ENCODE peak calls at places on chromosomes 3 and 15, in five cellular contexts. One of them, this sample, is unnamed. For H3K9me3 and H3K4me1, the result is how much of the 10 kb centered on the place peaks cover.

GRCh38 chr3:129304553-129305222 is 26.0 kb downstream of the HMCES start:
- DNase-seq in CD4-positive, alpha-beta memory T cell: no peak
- DNase-seq in GM23248: no peak
- DNase-seq in cardiac muscle cell: peak
- DNase-seq in BE2C: no peak
- DNase-seq in this sample: no peak

GRCh38 chr3:50287262-50287661 is 5.0 kb downstream of the IFRD2 start:
- DNase-seq in CD4-positive, alpha-beta memory T cell: no peak
- DNase-seq in GM23248: no peak
- DNase-seq in cardiac muscle cell: peak
- DNase-seq in BE2C: no peak
- DNase-seq in this sample: no peak

GRCh38 chr3:28726840-28727239 is 378.2 kb upstream of the AZI2 start:
- DNase-seq in CD4-positive, alpha-beta memory T cell: no peak
- DNase-seq in GM23248: peak
- DNase-seq in cardiac muscle cell: peak
- DNase-seq in BE2C: peak
- DNase-seq in this sample: peak

GRCh38 chr15:44286814-44287555 is 1.5 kb upstream of the GOLM2 start:
- DNase-seq in CD4-positive, alpha-beta memory T cell: peak
- DNase-seq in GM23248: peak
- DNase-seq in cardiac muscle cell: no peak
- DNase-seq in BE2C: no peak
- DNase-seq in this sample: no peak

GRCh38 chr3:140922634-140923033 is 19.0 kb upstream of the SLC25A36 start:
- DNase-seq in CD4-positive, alpha-beta memory T cell: no peak
- DNase-seq in GM23248: peak
- DNase-seq in cardiac muscle cell: no peak
- DNase-seq in BE2C: no peak
- DNase-seq in this sample: no peak

GRCh38 chr3:10344147-10344943 is 23.4 kb upstream of the SEC13 start:
- DNase-seq in CD4-positive, alpha-beta memory T cell: peak
- DNase-seq in GM23248: peak
- DNase-seq in cardiac muscle cell: peak
- DNase-seq in BE2C: peak
- DNase-seq in this sample: peak

GRCh38 chr15:61951949-61952348 is 108.3 kb downstream of the VPS13C start:
- DNase-seq in CD4-positive, alpha-beta memory T cell: no peak
- DNase-seq in GM23248: no peak
- DNase-seq in cardiac muscle cell: peak
- DNase-seq in BE2C: no peak
- DNase-seq in this sample: no peak

GRCh38 chr3:155870945-155871745 is 695 bp downstream of the GMPS start:
- DNase-seq in CD4-positive, alpha-beta memory T cell: peak
- DNase-seq in GM23248: peak
- DNase-seq in cardiac muscle cell: peak
- DNase-seq in BE2C: peak
- DNase-seq in this sample: peak

GRCh38 chr3:171890398-171890797 is 47.2 kb downstream of the TMEM212 start:
- DNase-seq in CD4-positive, alpha-beta memory T cell: no peak
- DNase-seq in GM23248: no peak
- DNase-seq in cardiac muscle cell: no peak
- DNase-seq in BE2C: no peak
- DNase-seq in this sample: no peak

GRCh38 chr3:132008841-132009638 is 25.8 kb downstream of the CPNE4 start:
- DNase-seq in CD4-positive, alpha-beta memory T cell: no peak
- DNase-seq in GM23248: no peak
- DNase-seq in cardiac muscle cell: peak
- DNase-seq in BE2C: peak
- DNase-seq in this sample: no peak

GRCh38 chr3:57073628-57074027 is 13.2 kb downstream of the SPATA12 start:
- DNase-seq in CD4-positive, alpha-beta memory T cell: no peak
- DNase-seq in GM23248: no peak
- DNase-seq in cardiac muscle cell: no peak
- DNase-seq in BE2C: no peak
- DNase-seq in this sample: no peak

GRCh38 chr3:126743781-126744180 is 39.7 kb downstream of the CHCHD6 start:
- DNase-seq in CD4-positive, alpha-beta memory T cell: no peak
- DNase-seq in GM23248: no peak
- DNase-seq in cardiac muscle cell: no peak
- DNase-seq in BE2C: no peak
- DNase-seq in this sample: no peak

GRCh38 chr15:64926661-64927060 is 15.0 kb downstream of the ANKDD1A start:
- DNase-seq in CD4-positive, alpha-beta memory T cell: no peak
- DNase-seq in GM23248: no peak
- DNase-seq in cardiac muscle cell: no peak
- DNase-seq in BE2C: no peak
- DNase-seq in this sample: no peak

GRCh38 chr15:85515212-85515611 is 134.8 kb downstream of the AKAP13 start:
- DNase-seq in CD4-positive, alpha-beta memory T cell: no peak
- DNase-seq in GM23248: peak
- DNase-seq in cardiac muscle cell: no peak
- DNase-seq in BE2C: no peak
- DNase-seq in this sample: no peak

DNA sequence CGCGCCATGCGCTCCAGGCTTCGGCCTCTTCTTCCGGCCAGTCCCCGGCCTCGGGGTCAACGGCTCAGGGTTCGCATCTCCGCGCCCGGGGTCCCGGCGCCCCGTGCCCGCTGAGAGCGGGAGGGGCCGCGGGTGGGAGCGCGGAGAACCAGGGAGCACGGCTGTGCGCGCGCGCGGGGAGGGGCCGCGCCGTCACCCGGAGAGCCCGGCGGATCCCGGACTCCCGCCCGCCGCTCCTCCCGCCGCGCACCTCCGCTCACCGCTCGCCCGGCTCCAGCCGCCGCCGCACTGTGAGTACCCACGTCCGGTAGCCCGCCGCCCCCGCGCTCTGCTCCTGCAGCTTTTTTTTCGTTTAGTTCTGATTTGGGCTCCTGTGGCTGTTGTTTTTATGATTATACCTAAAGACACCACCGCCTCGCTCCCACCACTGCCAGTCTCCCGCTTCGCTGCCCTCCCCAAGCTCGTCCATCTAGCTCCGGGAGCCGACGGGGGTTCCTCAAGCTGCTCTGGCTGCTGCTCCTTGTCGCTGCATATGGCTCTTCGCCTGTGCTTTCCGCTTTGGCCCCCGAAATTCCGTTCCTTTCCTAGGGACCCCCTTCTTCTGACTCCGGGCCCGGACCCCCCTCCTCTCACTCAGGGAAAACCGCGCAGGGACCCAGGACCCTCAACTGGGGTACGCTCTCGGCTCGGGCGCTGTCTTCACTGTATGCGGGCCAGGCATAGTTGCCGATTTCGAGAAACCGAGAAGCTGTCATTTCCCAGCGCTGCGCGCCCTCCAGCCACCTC is 1.7 kb upstream of the SKOR1 start:
- DNase-seq in CD4-positive, alpha-beta memory T cell: no peak
- DNase-seq in GM23248: no peak
- DNase-seq in cardiac muscle cell: no peak
- DNase-seq in BE2C: no peak
- DNase-seq in this sample: peak
- H3K9me3 ChIP-seq in CD4-positive, alpha-beta memory T cell: under half
- H3K9me3 ChIP-seq in GM23248: under half
- H3K9me3 ChIP-seq in cardiac muscle cell: under half
- H3K9me3 ChIP-seq in BE2C: under half
- H3K9me3 ChIP-seq in this sample: under half

GRCh38 chr3:152254031-152254430 is 14.7 kb upstream of the MBNL1 start:
- DNase-seq in CD4-positive, alpha-beta memory T cell: no peak
- DNase-seq in GM23248: no peak
- DNase-seq in cardiac muscle cell: no peak
- DNase-seq in BE2C: no peak
- DNase-seq in this sample: no peak

GRCh38 chr3:152253514-152253913 is 15.2 kb upstream of the MBNL1 start:
- DNase-seq in CD4-positive, alpha-beta memory T cell: no peak
- DNase-seq in GM23248: peak
- DNase-seq in cardiac muscle cell: no peak
- DNase-seq in BE2C: no peak
- DNase-seq in this sample: no peak

GRCh38 chr3:152256829-152257228 is 11.9 kb upstream of the MBNL1 start:
- DNase-seq in CD4-positive, alpha-beta memory T cell: no peak
- DNase-seq in GM23248: no peak
- DNase-seq in cardiac muscle cell: no peak
- DNase-seq in BE2C: no peak
- DNase-seq in this sample: no peak

GRCh38 chr3:152257246-152258074 is 11.3 kb upstream of the MBNL1 start:
- DNase-seq in CD4-positive, alpha-beta memory T cell: peak
- DNase-seq in GM23248: peak
- DNase-seq in cardiac muscle cell: no peak
- DNase-seq in BE2C: no peak
- DNase-seq in this sample: no peak

GRCh38 chr3:152255290-152255689 is 13.4 kb upstream of the MBNL1 start:
- DNase-seq in CD4-positive, alpha-beta memory T cell: no peak
- DNase-seq in GM23248: no peak
- DNase-seq in cardiac muscle cell: no peak
- DNase-seq in BE2C: no peak
- DNase-seq in this sample: no peak
- H3K4me1 ChIP-seq in CD4-positive, alpha-beta memory T cell: half or more
- H3K4me1 ChIP-seq in GM23248: under half
- H3K4me1 ChIP-seq in cardiac muscle cell: under half
- H3K4me1 ChIP-seq in BE2C: under half
- H3K4me1 ChIP-seq in this sample: under half

GRCh38 chr3:62376187-62376720 is 2.9 kb upstream of the FEZF2 start:
- DNase-seq in CD4-positive, alpha-beta memory T cell: no peak
- DNase-seq in GM23248: no peak
- DNase-seq in cardiac muscle cell: no peak
- DNase-seq in BE2C: no peak
- DNase-seq in this sample: no peak
- H3K9me3 ChIP-seq in CD4-positive, alpha-beta memory T cell: under half
- H3K9me3 ChIP-seq in GM23248: under half
- H3K9me3 ChIP-seq in cardiac muscle cell: under half
- H3K9me3 ChIP-seq in BE2C: under half
- H3K9me3 ChIP-seq in this sample: under half

DNA sequence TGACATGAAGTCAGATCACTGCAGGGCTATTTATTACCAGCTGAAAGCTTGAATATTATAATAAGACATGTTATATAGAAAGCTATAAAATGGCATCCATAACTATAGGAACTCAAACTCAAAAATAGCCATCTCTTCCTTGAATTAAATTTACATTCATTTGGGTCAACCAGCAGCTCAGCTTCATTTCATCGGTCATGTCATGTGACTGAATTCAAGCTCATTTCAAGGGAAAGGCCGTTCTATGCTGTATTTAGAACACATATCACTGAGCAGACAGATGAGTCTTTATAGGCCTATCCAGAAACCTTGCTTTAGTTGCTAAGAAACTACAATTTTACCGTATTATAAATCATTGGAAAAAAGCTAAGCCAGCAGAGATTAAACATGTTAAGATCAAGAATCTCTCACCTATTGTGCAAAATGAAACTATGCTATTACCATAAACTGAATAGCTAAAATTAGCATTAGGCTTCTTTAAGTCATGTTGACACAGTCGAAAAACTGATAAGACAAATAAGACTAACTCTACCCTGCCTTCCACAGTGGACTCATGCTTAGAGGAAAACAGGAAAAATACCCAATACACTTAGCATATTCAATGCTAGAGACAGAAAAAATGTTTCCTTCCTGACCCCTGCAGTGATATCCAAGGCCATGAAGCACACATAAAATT is 2.3 kb downstream of the NPTN start:
- DNase-seq in CD4-positive, alpha-beta memory T cell: no peak
- DNase-seq in GM23248: peak
- DNase-seq in cardiac muscle cell: no peak
- DNase-seq in BE2C: no peak
- DNase-seq in this sample: no peak
- H3K4me1 ChIP-seq in CD4-positive, alpha-beta memory T cell: under half
- H3K4me1 ChIP-seq in GM23248: half or more
- H3K4me1 ChIP-seq in cardiac muscle cell: under half
- H3K4me1 ChIP-seq in BE2C: under half
- H3K4me1 ChIP-seq in this sample: under half

GRCh38 chr3:70352215-70352614 is 39.8 kb upstream of the MDFIC2 start:
- DNase-seq in CD4-positive, alpha-beta memory T cell: no peak
- DNase-seq in GM23248: no peak
- DNase-seq in cardiac muscle cell: no peak
- DNase-seq in BE2C: no peak
- DNase-seq in this sample: no peak
- H3K9me3 ChIP-seq in CD4-positive, alpha-beta memory T cell: under half
- H3K9me3 ChIP-seq in GM23248: under half
- H3K9me3 ChIP-seq in cardiac muscle cell: under half
- H3K9me3 ChIP-seq in BE2C: under half
- H3K9me3 ChIP-seq in this sample: under half

GRCh38 chr3:187973977-187974856 is 179.7 kb upstream of the LPP start:
- DNase-seq in CD4-positive, alpha-beta memory T cell: no peak
- DNase-seq in GM23248: no peak
- DNase-seq in cardiac muscle cell: no peak
- DNase-seq in BE2C: no peak
- DNase-seq in this sample: no peak
- H3K4me1 ChIP-seq in CD4-positive, alpha-beta memory T cell: under half
- H3K4me1 ChIP-seq in GM23248: under half
- H3K4me1 ChIP-seq in cardiac muscle cell: under half
- H3K4me1 ChIP-seq in BE2C: under half
- H3K4me1 ChIP-seq in this sample: under half

DNA sequence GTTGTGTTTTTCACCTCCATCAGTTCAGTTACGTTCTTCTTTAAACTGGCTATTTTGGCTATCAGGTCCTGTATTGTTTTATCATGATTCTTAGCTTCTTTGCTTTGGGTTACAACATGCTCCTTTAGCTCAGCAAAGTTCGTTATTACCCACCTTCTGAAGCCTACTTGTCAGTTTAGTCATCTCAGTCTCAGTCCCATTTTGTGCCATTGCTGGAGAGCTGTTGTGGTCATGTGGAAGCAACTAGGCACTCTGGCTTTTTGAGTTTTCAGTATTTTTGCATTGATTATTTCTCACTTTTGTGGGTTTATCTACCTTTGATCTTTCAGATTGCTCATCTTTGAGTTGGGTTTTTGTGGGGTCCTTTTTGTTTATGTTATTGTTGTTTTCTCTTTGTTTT is 151.3 kb downstream of the CFAP20DC start:
- DNase-seq in CD4-positive, alpha-beta memory T cell: no peak
- DNase-seq in GM23248: no peak
- DNase-seq in cardiac muscle cell: no peak
- DNase-seq in BE2C: no peak
- DNase-seq in this sample: no peak
- H3K9me3 ChIP-seq in CD4-positive, alpha-beta memory T cell: under half
- H3K9me3 ChIP-seq in GM23248: under half
- H3K9me3 ChIP-seq in cardiac muscle cell: under half
- H3K9me3 ChIP-seq in BE2C: under half
- H3K9me3 ChIP-seq in this sample: under half

GRCh38 chr3:177106184-177106583 is 91.1 kb downstream of the TBL1XR1 start:
- DNase-seq in CD4-positive, alpha-beta memory T cell: no peak
- DNase-seq in GM23248: no peak
- DNase-seq in cardiac muscle cell: peak
- DNase-seq in BE2C: no peak
- DNase-seq in this sample: no peak
- H3K4me1 ChIP-seq in CD4-positive, alpha-beta memory T cell: half or more
- H3K4me1 ChIP-seq in GM23248: under half
- H3K4me1 ChIP-seq in cardiac muscle cell: half or more
- H3K4me1 ChIP-seq in BE2C: under half
- H3K4me1 ChIP-seq in this sample: under half